ENCODE peak calls at places on chromosomes 12 and 14, in ten cellular contexts. X, W, P, Q, S, B, K, Y, Z and C are unnamed samples.

GRCh38 chr12:54935235-54935951 is 49.2 kb downstream of the TESPA1 start:
- DNase-seq in X (peak; percentile 76), W (no peak), P (no peak), Q (no peak), S (no peak), B (peak; percentile 72), K (peak; percentile 56), Y (peak; percentile 34), Z (no peak), C (no peak)

GRCh38 chr14:68771631-68772030 is 21.2 kb downstream of the ZFP36L1 start:
- DNase-seq in X (no peak), W (no peak), P (no peak), Q (no peak), S (no peak), B (no peak), K (no peak), Y (no peak), Z (no peak), C (no peak)

GRCh38 chr12:97404549-97404948 is 58.1 kb upstream of the RMST start:
- DNase-seq in X (no peak), W (peak; percentile 67), P (no peak), Q (peak; percentile 40), S (no peak), B (no peak), K (peak; percentile 53), Y (peak; percentile 5), Z (peak; percentile 75), C (peak; percentile 78)

GRCh38 chr14:95156765-95157194 is 549 bp downstream of the DICER1 start:
- DNase-seq in X (no peak), W (peak; percentile 64), P (no peak), Q (no peak), S (peak; percentile 18), B (no peak), K (no peak), Y (peak; percentile 36), Z (peak; percentile 30), C (no peak)

GRCh38 chr14:68423686-68424085 is 369.2 kb downstream of the ZFP36L1 start:
- DNase-seq in X (no peak), W (no peak), P (no peak), Q (no peak), S (no peak), B (no peak), K (no peak), Y (no peak), Z (no peak), C (no peak)

GRCh38 chr14:91228112-91229004 is 16.1 kb downstream of the GPR68 start:
- DNase-seq in X (peak; percentile 24), W (peak; percentile 87), P (peak; percentile 53), Q (no peak), S (no peak), B (no peak), K (no peak), Y (no peak), Z (peak; percentile 80), C (no peak)

GRCh38 chr12:50720085-50720484 is 43.8 kb upstream of the ATF1 start:
- DNase-seq in X (no peak), W (no peak), P (no peak), Q (no peak), S (no peak), B (no peak), K (no peak), Y (peak; percentile 21), Z (no peak), C (no peak)

GRCh38 chr14:67428501-67429031 is 16.6 kb upstream of the PLEK2 start:
- DNase-seq in X (no peak), W (peak; percentile 41), P (no peak), Q (no peak), S (no peak), B (peak; percentile 52), K (peak; percentile 52), Y (no peak), Z (peak; percentile 50), C (no peak)

GRCh38 chr12:25496098-25496587 is 56.9 kb downstream of the LMNTD1 start:
- DNase-seq in X (no peak), W (no peak), P (no peak), Q (no peak), S (no peak), B (peak; percentile 93), K (no peak), Y (no peak), Z (no peak), C (no peak)

GRCh38 chr14:56751471-56751870 is 58.8 kb downstream of the OTX2 start:
- DNase-seq in X (no peak), W (peak; percentile 36), P (no peak), Q (no peak), S (no peak), B (no peak), K (no peak), Y (no peak), Z (no peak), C (peak; percentile 53)

GRCh38 chr12:59626382-59626781 is 30.6 kb downstream of the SLC16A7 start:
- DNase-seq in X (peak; percentile 10), W (no peak), P (no peak), Q (no peak), S (no peak), B (peak; percentile 16), K (no peak), Y (no peak), Z (no peak), C (no peak)

GRCh38 chr14:99234982-99235491 is 37.0 kb downstream of the BCL11B start:
- DNase-seq in X (no peak), W (peak; percentile 84), P (no peak), Q (peak; percentile 47), S (peak; percentile 45), B (no peak), K (no peak), Y (no peak), Z (peak; percentile 92), C (peak; percentile 90)

GRCh38 chr12:14777271-14777670 is 26.0 kb downstream of the WBP11 start:
- DNase-seq in X (no peak), W (no peak), P (no peak), Q (no peak), S (no peak), B (no peak), K (peak; percentile 83), Y (no peak), Z (no peak), C (peak; percentile 48)

GRCh38 chr12:77488041-77488620 is 342.6 kb upstream of the NAV3 start:
- DNase-seq in X (no peak), W (no peak), P (no peak), Q (no peak), S (no peak), B (no peak), K (no peak), Y (peak; percentile 17), Z (no peak), C (no peak)